ENCODE peak calls at places on chromosome 17, in six cellular contexts. One of them, this sample, is unnamed.
A peak's percentile ranks its signal among the peaks of the same experiment; 100 is the strongest.

GRCh38 chr17:8711291-8711690 is 33.3 kb downstream of the CCDC42 start:
- DNase-seq in GM23338: no peak
- DNase-seq in HCT116: no peak
- DNase-seq in PC-3: no peak
- DNase-seq in GM23248: no peak
- DNase-seq in MM.1S: no peak
- DNase-seq in this sample: no peak

GRCh38 chr17:40287159-40287493 is 553 bp upstream of the CDC6 start:
- DNase-seq in GM23338: no peak
- DNase-seq in HCT116: no peak
- DNase-seq in PC-3: no peak
- DNase-seq in GM23248: no peak
- DNase-seq in MM.1S: no peak
- DNase-seq in this sample: no peak

GRCh38 chr17:78962345-78962983 is 17.3 kb downstream of the LGALS3BP start:
- DNase-seq in GM23338: no peak
- DNase-seq in HCT116: peak; percentile 81
- DNase-seq in PC-3: peak; percentile 76
- DNase-seq in GM23248: peak; percentile 59
- DNase-seq in MM.1S: no peak
- DNase-seq in this sample: peak; percentile 82

GRCh38 chr17:14904406-14904805 is 360.7 kb downstream of the PMP22 start:
- DNase-seq in GM23338: no peak
- DNase-seq in HCT116: no peak
- DNase-seq in PC-3: no peak
- DNase-seq in GM23248: peak; percentile 28
- DNase-seq in MM.1S: peak; percentile 53
- DNase-seq in this sample: no peak

GRCh38 chr17:1592751-1593629 is 30.4 kb upstream of the PITPNA start:
- DNase-seq in GM23338: no peak
- DNase-seq in HCT116: no peak
- DNase-seq in PC-3: no peak
- DNase-seq in GM23248: no peak
- DNase-seq in MM.1S: peak; percentile 91
- DNase-seq in this sample: peak; percentile 84

GRCh38 chr17:81831563-81831956 is 1.5 kb downstream of the MCRIP1 start:
- DNase-seq in GM23338: no peak
- DNase-seq in HCT116: no peak
- DNase-seq in PC-3: no peak
- DNase-seq in GM23248: no peak
- DNase-seq in MM.1S: no peak
- DNase-seq in this sample: no peak

GRCh38 chr17:30358055-30358760 is 20.5 kb upstream of the CPD start:
- DNase-seq in GM23338: no peak
- DNase-seq in HCT116: no peak
- DNase-seq in PC-3: no peak
- DNase-seq in GM23248: no peak
- DNase-seq in MM.1S: no peak
- DNase-seq in this sample: no peak

GRCh38 chr17:3690094-3690715 is 5.8 kb downstream of the P2RX5 start:
- DNase-seq in GM23338: no peak
- DNase-seq in HCT116: no peak
- DNase-seq in PC-3: no peak
- DNase-seq in GM23248: no peak
- DNase-seq in MM.1S: no peak
- DNase-seq in this sample: no peak

GRCh38 chr17:3983945-3984484 is 19.8 kb upstream of the ATP2A3 start:
- DNase-seq in GM23338: peak; percentile 46
- DNase-seq in HCT116: no peak
- DNase-seq in PC-3: no peak
- DNase-seq in GM23248: peak; percentile 55
- DNase-seq in MM.1S: no peak
- DNase-seq in this sample: no peak

GRCh38 chr17:15418781-15419180 is 48.6 kb downstream of the CDRT4 start:
- DNase-seq in GM23338: no peak
- DNase-seq in HCT116: no peak
- DNase-seq in PC-3: no peak
- DNase-seq in GM23248: no peak
- DNase-seq in MM.1S: no peak
- DNase-seq in this sample: no peak

GRCh38 chr17:19268611-19269010 is 31.4 kb downstream of the EPN2 start:
- DNase-seq in GM23338: no peak
- DNase-seq in HCT116: no peak
- DNase-seq in PC-3: no peak
- DNase-seq in GM23248: no peak
- DNase-seq in MM.1S: no peak
- DNase-seq in this sample: no peak

GRCh38 chr17:27585153-27585681 is 45.8 kb upstream of the LGALS9 start:
- DNase-seq in GM23338: no peak
- DNase-seq in HCT116: no peak
- DNase-seq in PC-3: no peak
- DNase-seq in GM23248: no peak
- DNase-seq in MM.1S: no peak
- DNase-seq in this sample: no peak

GRCh38 chr17:3984719-3985444 is 20.6 kb upstream of the ATP2A3 start:
- DNase-seq in GM23338: no peak
- DNase-seq in HCT116: no peak
- DNase-seq in PC-3: peak; percentile 16
- DNase-seq in GM23248: no peak
- DNase-seq in MM.1S: no peak
- DNase-seq in this sample: no peak

GRCh38 chr17:50892101-50892776 is 26.1 kb upstream of the TOB1 start:
- DNase-seq in GM23338: no peak
- DNase-seq in HCT116: no peak
- DNase-seq in PC-3: peak; percentile 46
- DNase-seq in GM23248: no peak
- DNase-seq in MM.1S: no peak
- DNase-seq in this sample: no peak

GRCh38 chr17:75832164-75832651 is 12.0 kb downstream of the UNC13D start:
- DNase-seq in GM23338: no peak
- DNase-seq in HCT116: no peak
- DNase-seq in PC-3: peak; percentile 60
- DNase-seq in GM23248: peak; percentile 76
- DNase-seq in MM.1S: no peak
- DNase-seq in this sample: no peak

GRCh38 chr17:57989011-57989345 is 924 bp upstream of the VEZF1 start:
- DNase-seq in GM23338: no peak
- DNase-seq in HCT116: peak; percentile 64
- DNase-seq in PC-3: peak; percentile 46
- DNase-seq in GM23248: peak; percentile 56
- DNase-seq in MM.1S: peak; percentile 39
- DNase-seq in this sample: peak; percentile 68

GRCh38 chr17:79668344-79669250 is 57.7 kb upstream of the RBFOX3 start:
- DNase-seq in GM23338: no peak
- DNase-seq in HCT116: no peak
- DNase-seq in PC-3: no peak
- DNase-seq in GM23248: no peak
- DNase-seq in MM.1S: no peak
- DNase-seq in this sample: no peak

GRCh38 chr17:58200024-58200633 is 7.6 kb downstream of the EPX start:
- DNase-seq in GM23338: peak; percentile 91
- DNase-seq in HCT116: peak; percentile 63
- DNase-seq in PC-3: peak; percentile 78
- DNase-seq in GM23248: peak; percentile 64
- DNase-seq in MM.1S: peak; percentile 53
- DNase-seq in this sample: peak; percentile 59

GRCh38 chr17:63881935-63882601 is at the start of gene GH2:
- DNase-seq in GM23338: peak; percentile 82
- DNase-seq in HCT116: peak; percentile 56
- DNase-seq in PC-3: peak; percentile 79
- DNase-seq in GM23248: peak; percentile 62
- DNase-seq in MM.1S: peak; percentile 53
- DNase-seq in this sample: peak; percentile 67

GRCh38 chr17:80477647-80478478 is 1.5 kb upstream of the NPTX1 start:
- DNase-seq in GM23338: peak; percentile 82
- DNase-seq in HCT116: no peak
- DNase-seq in PC-3: no peak
- DNase-seq in GM23248: peak; percentile 83
- DNase-seq in MM.1S: no peak
- DNase-seq in this sample: peak; percentile 83

GRCh38 chr17:17024778-17025300 is 17.4 kb upstream of the MPRIP start:
- DNase-seq in GM23338: no peak
- DNase-seq in HCT116: no peak
- DNase-seq in PC-3: no peak
- DNase-seq in GM23248: no peak
- DNase-seq in MM.1S: no peak
- DNase-seq in this sample: no peak
- TF ChIP-seq EZH2phosphoT487 in GM23338: no peak
- TF ChIP-seq EZH2phosphoT487 in HCT116: no peak
- TF ChIP-seq EZH2phosphoT487 in PC-3: no peak
- TF ChIP-seq EZH2phosphoT487 in GM23248: no peak
- TF ChIP-seq EZH2phosphoT487 in MM.1S: no peak
- TF ChIP-seq EZH2phosphoT487 in this sample: no peak

DNA sequence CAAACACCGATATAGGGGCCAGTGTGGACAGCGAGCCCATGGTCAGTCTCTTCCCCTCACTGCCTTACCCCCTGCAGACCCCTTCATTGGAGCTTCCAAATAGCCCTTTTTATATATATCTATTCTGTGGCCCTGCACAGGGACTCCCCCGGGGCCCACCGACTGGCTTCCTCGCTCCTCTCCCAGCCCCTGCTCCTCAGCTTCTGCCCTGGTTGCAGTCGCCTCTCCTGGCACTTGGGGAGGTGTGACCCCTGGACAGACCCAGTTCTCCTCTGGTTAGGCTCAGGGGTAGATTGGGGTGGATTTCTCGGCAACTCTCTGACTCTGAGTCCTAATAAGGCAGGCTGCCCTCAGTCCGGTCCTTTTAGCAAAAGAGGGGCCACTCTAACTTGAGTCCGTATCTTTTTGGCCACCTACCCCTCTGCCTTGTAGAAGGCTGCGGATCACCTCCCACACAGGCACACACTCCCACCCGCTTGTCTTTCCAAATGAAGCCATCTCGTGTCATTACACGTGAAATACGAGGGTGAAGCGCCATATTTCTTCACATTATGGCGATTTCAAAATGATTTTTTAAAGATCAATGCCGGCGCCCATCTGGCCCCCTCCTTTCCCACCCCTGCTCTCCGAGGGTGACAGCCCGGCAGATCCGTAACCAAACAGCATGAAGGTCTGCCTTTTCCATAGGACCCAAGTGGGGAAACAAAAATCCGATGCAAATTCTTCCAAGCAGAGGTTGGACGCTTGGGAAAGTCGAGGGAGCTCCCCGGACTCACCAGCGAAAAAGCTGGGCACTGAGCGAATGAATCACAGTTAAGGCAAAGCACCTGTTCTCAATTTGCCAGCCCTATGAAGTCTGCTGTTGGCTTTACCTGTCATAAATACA is 1.7 kb upstream of the HOXB9 start:
- DNase-seq in GM23338: no peak
- DNase-seq in HCT116: no peak
- DNase-seq in PC-3: no peak
- DNase-seq in GM23248: no peak
- DNase-seq in MM.1S: no peak
- DNase-seq in this sample: no peak
- TF ChIP-seq EZH2 in GM23338: peak; percentile 70
- TF ChIP-seq EZH2 in HCT116: no peak
- TF ChIP-seq EZH2 in PC-3: no peak
- TF ChIP-seq EZH2 in GM23248: no peak
- TF ChIP-seq EZH2 in MM.1S: no peak
- TF ChIP-seq EZH2 in this sample: peak; percentile 27

GRCh38 chr17:32646941-32647340 is 160.1 kb downstream of the CDK5R1 start:
- DNase-seq in GM23338: no peak
- DNase-seq in HCT116: no peak
- DNase-seq in PC-3: no peak
- DNase-seq in GM23248: no peak
- DNase-seq in MM.1S: no peak
- DNase-seq in this sample: no peak
- H3K4me1 ChIP-seq in GM23338: no peaks in the 10 kb centered on the region
- H3K4me1 ChIP-seq in HCT116: no peaks in the 10 kb centered on the region
- H3K4me1 ChIP-seq in PC-3: no peaks in the 10 kb centered on the region
- H3K4me1 ChIP-seq in GM23248: no peaks in the 10 kb centered on the region
- H3K4me1 ChIP-seq in MM.1S: no peaks in the 10 kb centered on the region
- H3K4me1 ChIP-seq in this sample: no peaks in the 10 kb centered on the region

DNA sequence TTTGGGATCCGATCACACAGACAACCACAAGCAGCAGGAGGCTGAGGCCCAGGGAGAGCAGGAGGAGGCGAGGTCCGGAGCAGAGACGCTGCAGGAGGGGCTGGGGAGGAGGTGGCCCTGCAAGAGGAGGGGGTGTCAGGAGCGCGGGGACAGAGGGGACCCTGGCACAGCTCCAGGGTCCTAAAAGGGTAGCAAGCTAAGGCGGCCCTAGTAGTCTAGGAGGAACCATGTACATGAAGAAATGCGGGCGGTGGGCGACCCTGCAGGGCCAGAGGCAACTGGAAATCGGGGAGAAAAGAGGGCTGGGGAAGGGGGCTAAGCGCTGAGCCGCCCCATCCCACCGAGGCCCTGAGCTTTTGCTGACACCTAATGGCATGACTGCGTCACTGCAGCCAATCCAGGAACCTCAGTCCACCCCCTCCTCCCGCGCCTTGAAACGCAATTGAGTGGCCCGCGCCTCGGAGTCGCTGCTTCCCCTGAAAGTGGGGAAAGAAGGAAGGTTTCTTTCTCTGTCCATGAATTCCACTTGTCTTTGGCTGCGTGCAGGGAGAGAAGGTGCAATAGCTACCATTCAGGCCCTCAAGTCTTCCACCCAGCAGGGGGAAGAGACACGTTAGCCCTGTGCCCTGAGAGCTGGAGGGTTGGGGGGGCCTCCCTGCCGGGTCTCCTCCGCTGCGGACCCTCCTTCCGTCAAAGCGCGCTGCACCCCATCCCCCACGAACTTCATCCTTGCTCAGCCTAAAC is 1.8 kb downstream of the ASGR1 start:
- DNase-seq in GM23338: peak; percentile 95
- DNase-seq in HCT116: no peak
- DNase-seq in PC-3: peak; percentile 66
- DNase-seq in GM23248: peak; percentile 80
- DNase-seq in MM.1S: peak; percentile 46
- DNase-seq in this sample: peak; percentile 92
- TF ChIP-seq EZH2phosphoT487 in GM23338: no peak
- TF ChIP-seq EZH2phosphoT487 in HCT116: no peak
- TF ChIP-seq EZH2phosphoT487 in PC-3: no peak
- TF ChIP-seq EZH2phosphoT487 in GM23248: no peak
- TF ChIP-seq EZH2phosphoT487 in MM.1S: no peak
- TF ChIP-seq EZH2phosphoT487 in this sample: no peak

DNA sequence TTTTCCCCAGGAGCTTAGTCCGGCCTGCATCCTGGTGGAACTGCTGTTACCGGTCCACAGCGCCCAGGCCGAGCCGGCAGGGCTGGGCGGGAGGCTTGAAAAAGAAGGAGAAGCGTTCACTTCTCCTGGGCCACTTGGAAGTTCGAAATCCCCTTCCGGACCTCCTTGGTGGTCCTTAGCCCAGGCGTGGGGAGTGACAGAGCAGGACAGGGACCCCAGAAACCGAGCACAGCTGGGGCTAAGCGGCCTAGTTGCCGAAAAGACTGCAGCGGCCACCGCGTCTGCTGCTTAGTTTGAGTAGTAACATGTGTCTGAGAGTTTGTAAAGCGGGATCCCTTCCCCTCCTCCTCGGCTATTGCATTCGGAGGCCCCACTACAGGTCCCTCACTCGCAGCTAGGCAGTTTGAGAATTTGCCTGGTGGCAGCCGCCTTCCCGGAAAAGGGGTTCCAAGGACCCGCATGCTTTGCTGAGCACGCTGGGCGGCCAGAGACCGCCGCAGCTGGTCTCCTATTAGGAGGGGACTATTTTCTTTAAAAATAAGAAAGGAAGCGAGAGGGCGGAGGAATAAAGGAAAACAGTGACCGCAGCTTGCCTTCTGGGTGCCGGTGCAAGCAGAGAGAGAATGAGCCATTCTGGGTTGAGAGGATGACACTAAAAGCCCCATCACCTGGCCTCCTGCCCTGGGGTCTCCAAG is 980 bp upstream of the HOXB5 start:
- DNase-seq in GM23338: no peak
- DNase-seq in HCT116: no peak
- DNase-seq in PC-3: no peak
- DNase-seq in GM23248: no peak
- DNase-seq in MM.1S: no peak
- DNase-seq in this sample: no peak
- TF ChIP-seq EZH2 in GM23338: peak; percentile 74
- TF ChIP-seq EZH2 in HCT116: no peak
- TF ChIP-seq EZH2 in PC-3: no peak
- TF ChIP-seq EZH2 in GM23248: no peak
- TF ChIP-seq EZH2 in MM.1S: no peak
- TF ChIP-seq EZH2 in this sample: peak; percentile 88